ENCODE peak calls at places on chromosome 12, in seven cellular contexts. I, X, A, W, F, M and V are unnamed samples.

GRCh38 chr12:76778358-76778757 is 14.4 kb downstream of the ZDHHC17 start:
- DNase-seq in I (no peak), A (no peak), W (no peak), X (no peak), F (no peak), M (no peak), V (no peak)

GRCh38 chr12:23564454-23564853 is 385.0 kb downstream of the SOX5 start:
- DNase-seq in I (no peak), F (peak; percentile 24), W (no peak), A (no peak), M (no peak), X (no peak), V (no peak)

GRCh38 chr12:59632408-59632807 is 36.6 kb downstream of the SLC16A7 start:
- DNase-seq in X (no peak), F (no peak), M (no peak), A (no peak), W (no peak), I (no peak), V (peak; percentile 78)

GRCh38 chr12:106682594-106683234 is 91.8 kb upstream of the RIC8B start:
- DNase-seq in A (no peak), W (no peak), X (no peak), I (peak; percentile 36), F (peak; percentile 36), M (no peak), V (peak; percentile 11)

GRCh38 chr12:20342111-20342510 is 26.2 kb upstream of the PDE3A start:
- DNase-seq in X (no peak), A (no peak), F (no peak), W (no peak), I (no peak), M (no peak), V (peak; percentile 4)

GRCh38 chr12:94386422-94386821 is 73.2 kb downstream of the CEP83 start:
- DNase-seq in A (no peak), I (no peak), X (peak; percentile 10), F (peak; percentile 43), W (no peak), M (no peak), V (peak; percentile 16)

GRCh38 chr12:21026302-21026701 is 104.7 kb upstream of the SLCO1B1 start:
- DNase-seq in X (no peak), W (no peak), I (no peak), M (no peak), A (no peak), F (no peak), V (no peak)

GRCh38 chr12:13362260-13362841 is 165.8 kb downstream of the EMP1 start:
- DNase-seq in W (peak; percentile 79), M (peak; percentile 60), A (no peak), I (peak; percentile 48), F (peak; percentile 42), X (peak; percentile 71), V (peak; percentile 44)

GRCh38 chr12:46609281-46609623 is 216.5 kb downstream of the SLC38A4 start:
- DNase-seq in F (no peak), W (no peak), A (no peak), M (no peak), I (no peak), X (no peak), V (no peak)

GRCh38 chr12:75635606-75636444 is 124.4 kb upstream of the KRR1 start:
- DNase-seq in F (peak; percentile 93), X (no peak), I (peak; percentile 74), M (peak; percentile 40), W (no peak), A (no peak), V (peak; percentile 53)

GRCh38 chr12:52056801-52057613 is 5.8 kb downstream of the NR4A1 start:
- DNase-seq in F (no peak), W (no peak), A (peak; percentile 63), M (no peak), I (no peak), X (no peak), V (no peak)

GRCh38 chr12:80053048-80053790 is 46.1 kb upstream of the OTOGL start:
- DNase-seq in F (peak; percentile 24), I (peak; percentile 75), M (no peak), X (no peak), W (peak; percentile 11), A (peak; percentile 81), V (peak; percentile 91)

GRCh38 chr12:47801170-47801903 is 18.4 kb downstream of the HDAC7 start:
- DNase-seq in M (no peak), I (peak; percentile 54), W (no peak), X (no peak), F (peak; percentile 34), A (no peak), V (peak; percentile 20)

GRCh38 chr12:107511292-107511691 is 174.3 kb upstream of the PWP1 start:
- DNase-seq in X (no peak), M (no peak), W (no peak), A (no peak), F (no peak), I (no peak), V (no peak)

GRCh38 chr12:92561543-92561899 is 141.3 kb upstream of the PLEKHG7 start:
- DNase-seq in A (no peak), F (peak; percentile 75), W (peak; percentile 65), I (peak; percentile 72), M (no peak), X (no peak), V (peak; percentile 89)

GRCh38 chr12:25121916-25122315 is 73.0 kb downstream of the DNAI7 start:
- DNase-seq in M (no peak), I (peak; percentile 11), X (no peak), A (no peak), F (no peak), W (no peak), V (peak; percentile 7)

GRCh38 chr12:118986043-118986442 is 4.7 kb downstream of the SRRM4 start:
- DNase-seq in X (no peak), A (no peak), W (no peak), M (no peak), I (no peak), F (no peak), V (no peak)

GRCh38 chr12:76428117-76428516 is 79.9 kb upstream of the BBS10 start:
- DNase-seq in I (no peak), F (no peak), A (no peak), W (no peak), M (no peak), X (no peak), V (no peak)

GRCh38 chr12:32542550-32543229 is 136.4 kb upstream of the DNM1L start:
- DNase-seq in F (no peak), A (no peak), W (no peak), M (no peak), X (no peak), I (no peak), V (no peak)

GRCh38 chr12:32544893-32545292 is 134.2 kb upstream of the DNM1L start:
- DNase-seq in M (no peak), F (no peak), W (no peak), I (no peak), X (no peak), A (no peak), V (no peak)

GRCh38 chr12:32548691-32549412 is 130.2 kb upstream of the DNM1L start:
- DNase-seq in W (peak; percentile 40), I (peak; percentile 45), F (peak; percentile 58), M (no peak), A (no peak), X (no peak), V (peak; percentile 85)

GRCh38 chr12:32546272-32546671 is 132.8 kb upstream of the DNM1L start:
- DNase-seq in W (no peak), A (no peak), F (no peak), M (no peak), I (no peak), X (no peak), V (no peak)

DNA sequence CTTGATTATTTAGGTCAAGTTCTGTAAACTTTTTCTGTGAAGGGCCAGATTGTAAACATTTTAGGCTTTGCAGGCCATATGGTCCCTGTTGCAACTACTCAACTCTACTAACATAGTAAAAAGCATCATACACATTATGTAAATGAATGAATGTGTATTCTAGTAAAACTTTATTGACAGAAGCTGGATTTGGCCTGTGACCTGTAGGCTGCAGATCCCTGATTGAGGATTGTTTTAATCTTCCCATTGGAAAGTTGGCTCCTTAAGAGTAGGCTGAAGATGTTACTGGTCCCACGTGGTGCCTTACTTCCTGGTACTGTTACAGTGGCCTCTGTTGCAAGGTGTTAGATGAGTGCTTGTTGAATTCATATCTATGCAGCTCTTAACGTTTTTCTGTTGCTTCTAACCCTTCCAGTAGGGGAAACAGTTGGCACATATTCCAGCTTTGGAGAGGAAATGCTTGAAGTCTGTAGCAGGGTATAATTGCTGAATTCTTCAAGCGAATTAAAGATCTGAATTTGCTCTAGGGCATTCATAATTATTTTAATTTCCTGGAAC is 133.6 kb upstream of the DNM1L start:
- DNase-seq in A (no peak), F (no peak), I (peak; percentile 59), X (no peak), M (no peak), W (no peak), V (no peak)
- H3K4me1 ChIP-seq in A (peaks cover 5% of the 10 kb centered on the region), F (peaks cover 21% of the 10 kb centered on the region), I (peaks cover 32% of the 10 kb centered on the region), X (peaks cover 26% of the 10 kb centered on the region), M (peaks cover 33% of the 10 kb centered on the region), W (peaks cover 9% of the 10 kb centered on the region), V (peaks cover 65% of the 10 kb centered on the region)

DNA sequence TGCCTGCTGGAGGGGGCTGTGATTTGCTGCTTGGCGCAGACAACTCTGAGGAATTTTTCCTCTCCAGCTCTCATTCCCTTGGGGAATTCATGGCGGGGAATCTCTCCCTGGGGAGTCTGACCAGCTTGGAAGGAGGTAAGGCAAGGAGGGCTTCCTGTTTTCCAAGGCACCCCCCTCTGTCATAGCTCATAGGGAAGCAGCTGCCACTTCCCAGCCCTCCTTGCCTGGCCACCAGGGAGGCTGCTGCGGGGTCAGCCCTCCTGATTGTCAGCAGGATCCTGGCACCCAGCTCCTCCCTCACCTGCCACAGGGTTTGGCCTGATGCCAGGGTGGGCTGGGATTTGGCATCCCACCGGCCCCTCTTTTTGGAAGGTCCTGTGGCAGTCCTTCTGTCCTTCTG is 74.8 kb downstream of the TSPAN9 start:
- DNase-seq in A (no peak), W (no peak), I (peak; percentile 61), F (peak; percentile 42), M (no peak), X (no peak), V (no peak)
- H3K4me1 ChIP-seq in A (peaks cover 25% of the 10 kb centered on the region), W (peaks cover 4% of the 10 kb centered on the region), I (peaks cover 42% of the 10 kb centered on the region), F (peaks cover 36% of the 10 kb centered on the region), M (no peaks in the 10 kb centered on the region), X (peaks cover 24% of the 10 kb centered on the region), V (peaks cover 20% of the 10 kb centered on the region)

DNA sequence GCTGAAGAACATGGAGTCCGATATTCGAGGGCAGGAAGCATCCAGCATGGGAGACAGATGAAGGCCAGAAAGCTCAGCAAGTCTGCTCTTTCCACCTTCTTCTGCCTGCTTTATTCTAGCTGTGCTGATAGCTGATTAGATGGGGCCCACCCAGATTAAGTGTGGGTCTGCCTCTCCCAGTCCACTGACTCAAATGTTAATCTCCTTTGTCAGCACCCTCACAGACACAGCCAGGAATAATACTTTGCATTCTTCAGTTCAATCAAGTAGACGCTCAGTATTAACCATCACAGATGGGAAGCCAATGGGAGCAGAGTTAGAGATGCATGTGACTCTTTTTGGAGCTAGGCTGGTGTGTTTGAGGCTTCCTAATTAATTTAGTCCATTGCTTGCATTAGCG is 17.0 kb downstream of the C12orf75 start:
- DNase-seq in X (no peak), F (no peak), M (no peak), W (no peak), I (no peak), A (no peak), V (no peak)
- H3K4me1 ChIP-seq in X (peaks cover 4% of the 10 kb centered on the region), F (peaks cover 2% of the 10 kb centered on the region), M (peaks cover 20% of the 10 kb centered on the region), W (no peaks in the 10 kb centered on the region), I (peaks cover 2% of the 10 kb centered on the region), A (no peaks in the 10 kb centered on the region), V (peaks cover 23% of the 10 kb centered on the region)

DNA sequence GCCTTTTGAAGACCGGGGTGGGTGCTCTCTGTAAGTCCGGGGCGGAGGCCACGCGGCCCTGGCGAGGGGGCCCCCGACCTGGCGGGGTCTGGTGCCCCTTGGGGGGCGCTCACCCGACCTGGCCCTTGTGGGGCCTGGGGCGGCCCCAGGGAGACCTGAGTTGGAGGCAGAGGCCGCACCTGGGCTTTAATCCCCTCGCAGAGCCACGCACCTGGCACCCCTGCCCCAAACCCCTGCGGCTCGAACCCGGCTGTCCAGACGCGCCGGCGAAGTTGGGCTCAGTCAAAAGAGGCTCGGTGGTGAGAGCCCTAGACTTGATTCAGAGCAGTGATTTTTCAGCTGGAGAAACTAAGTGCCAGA is 267 bp downstream of the CFAP251 start:
- DNase-seq in A (no peak), I (no peak), M (no peak), X (no peak), F (no peak), W (no peak), V (no peak)
- H3K4me1 ChIP-seq in A (no peaks in the 10 kb centered on the region), I (peaks cover 10% of the 10 kb centered on the region), M (no peaks in the 10 kb centered on the region), X (no peaks in the 10 kb centered on the region), F (peaks cover 7% of the 10 kb centered on the region), W (peaks cover 9% of the 10 kb centered on the region), V (peaks cover 24% of the 10 kb centered on the region)